ENCODE peak calls at places on chromosomes 3 and 15, in four cellular contexts. I, T, Y and D are unnamed samples.

GRCh38 chr3:18847583-18848197 is 300.6 kb upstream of the KCNH8 start:
- DNase-seq in I (peak), T (no peak), Y (no peak), D (peak)

GRCh38 chr3:76138921-76139320 is 353.6 kb upstream of the ZNF717 start:
- DNase-seq in I (no peak), T (no peak), Y (no peak), D (no peak)

GRCh38 chr15:90184786-90185704 is 16.1 kb upstream of the SEMA4B start:
- DNase-seq in I (peak), T (no peak), Y (no peak), D (peak)

GRCh38 chr3:171225698-171226097 is 199.2 kb upstream of the SLC2A2 start:
- DNase-seq in I (no peak), T (no peak), Y (peak), D (no peak)

GRCh38 chr3:71271616-71272015 is 311.9 kb downstream of the FOXP1 start:
- DNase-seq in I (no peak), T (no peak), Y (no peak), D (no peak)

GRCh38 chr3:169091196-169091595 is 572.3 kb downstream of the MECOM start:
- DNase-seq in I (no peak), T (no peak), Y (no peak), D (no peak)

GRCh38 chr3:8464668-8465067 is 37.0 kb upstream of the LMCD1 start:
- DNase-seq in I (no peak), T (no peak), Y (no peak), D (no peak)

GRCh38 chr15:90483012-90483307 is 46.8 kb upstream of the CRTC3 start:
- DNase-seq in I (no peak), T (no peak), Y (no peak), D (no peak)

GRCh38 chr3:128616516-128617269 is 33.9 kb downstream of the RPN1 start:
- DNase-seq in I (no peak), T (no peak), Y (no peak), D (no peak)

GRCh38 chr15:55698653-55699052 is 44.3 kb downstream of the PRTG start:
- DNase-seq in I (no peak), T (no peak), Y (no peak), D (no peak)

GRCh38 chr3:195448205-195448875 is 5.5 kb upstream of the ACAP2 start:
- DNase-seq in I (no peak), T (no peak), Y (no peak), D (no peak)

GRCh38 chr15:51311510-51311909 is 26.9 kb downstream of the CYP19A1 start:
- DNase-seq in I (no peak), T (no peak), Y (no peak), D (no peak)

GRCh38 chr3:122586098-122586497 is 8.6 kb downstream of the PARP15 start:
- DNase-seq in I (no peak), T (no peak), Y (no peak), D (no peak)

GRCh38 chr15:25780479-25781255 is 82.5 kb downstream of the ATP10A start:
- DNase-seq in I (no peak), T (no peak), Y (no peak), D (no peak)

GRCh38 chr15:61621865-61622264 is 392.8 kb upstream of the RORA start:
- DNase-seq in I (no peak), T (no peak), Y (no peak), D (no peak)

GRCh38 chr3:43791246-43791645 is 100.5 kb downstream of the ABHD5 start:
- DNase-seq in I (no peak), T (no peak), Y (no peak), D (no peak)

GRCh38 chr3:160948273-160948672 is 156.9 kb downstream of the B3GALNT1 start:
- DNase-seq in I (no peak), T (no peak), Y (no peak), D (no peak)

GRCh38 chr3:40593351-40593750 is 68.6 kb downstream of the ZNF621 start:
- DNase-seq in I (no peak), T (no peak), Y (peak), D (no peak)

GRCh38 chr3:12916159-12916558 is 74.8 kb upstream of the RPL32 start:
- DNase-seq in I (no peak), T (no peak), Y (no peak), D (no peak)